ENCODE peak calls at places on chromosome 14, in seven cellular contexts. O is tibial nerve; U is uterus; G is left ventricle myocardium inferior; H is vagina; T is CD4-positive, alpha-beta memory T cell; K is spleen. D is an unnamed sample.

GRCh38 chr14:37592288-37593274 is 2.5 kb downstream of the FOXA1 start:
- DNase-seq in T (no peak), O (no peak), H (no peak), K (no peak), U (no peak), G (no peak), D (no peak)

GRCh38 chr14:60647081-60647836 is 2.0 kb downstream of the SIX1 start:
- DNase-seq in H (no peak), G (no peak), K (no peak), T (no peak), O (no peak), U (no peak), D (no peak)

GRCh38 chr14:52443506-52443905 is 108.8 kb downstream of the TXNDC16 start:
- DNase-seq in K (no peak), O (no peak), T (no peak), H (no peak), G (no peak), U (no peak), D (no peak)

GRCh38 chr14:75718199-75718598 is 57.2 kb downstream of the TTLL5 start:
- DNase-seq in T (no peak), O (no peak), K (no peak), H (no peak), G (no peak), U (no peak), D (no peak)

GRCh38 chr14:99663716-99664635 is 19.0 kb downstream of the HHIPL1 start:
- DNase-seq in O (no peak), T (no peak), H (no peak), U (no peak), G (no peak), K (no peak), D (peak)

GRCh38 chr14:99441918-99442317 is 38.7 kb downstream of the SETD3 start:
- DNase-seq in H (no peak), U (no peak), K (no peak), O (no peak), T (no peak), G (no peak), D (no peak)

GRCh38 chr14:50924848-50925247 is 19.4 kb downstream of the PYGL start:
- DNase-seq in G (no peak), T (no peak), O (no peak), H (no peak), U (no peak), K (no peak), D (no peak)

GRCh38 chr14:76958975-76959710 is 69.4 kb downstream of the IRF2BPL start:
- DNase-seq in U (peak), K (no peak), T (no peak), O (no peak), G (no peak), H (no peak), D (no peak)

GRCh38 chr14:100304825-100305445 is 1.3 kb downstream of the SLC25A29 start:
- DNase-seq in U (peak), T (no peak), G (peak), H (no peak), K (no peak), O (no peak), D (no peak)

GRCh38 chr14:102421366-102422057 is 58.8 kb downstream of the TECPR2 start:
- DNase-seq in K (no peak), U (no peak), G (no peak), T (no peak), O (no peak), H (no peak), D (no peak)

GRCh38 chr14:20327005-20327869 is 5.8 kb downstream of the CCNB1IP1 start:
- DNase-seq in U (peak), K (no peak), G (no peak), T (peak), H (no peak), O (no peak), D (peak)

GRCh38 chr14:67944605-67945004 is 125.0 kb downstream of the RAD51B start:
- DNase-seq in U (no peak), G (no peak), H (no peak), O (no peak), T (no peak), K (no peak), D (no peak)

GRCh38 chr14:85590784-85591183 is 60.8 kb downstream of the FLRT2 start:
- DNase-seq in G (no peak), U (no peak), K (no peak), O (no peak), T (no peak), H (no peak), D (no peak)

GRCh38 chr14:36268957-36269734 is 51.3 kb downstream of the MBIP start:
- DNase-seq in U (no peak), O (no peak), K (no peak), T (no peak), H (no peak), G (no peak), D (no peak)

GRCh38 chr14:50051106-50051505 is 65.3 kb downstream of the VCPKMT start:
- DNase-seq in T (no peak), K (no peak), O (no peak), H (no peak), G (no peak), U (no peak), D (no peak)

GRCh38 chr14:75229923-75230792 is 48.5 kb upstream of the FOS start:
- DNase-seq in K (peak), T (peak), O (no peak), H (no peak), U (no peak), G (peak), D (peak)

GRCh38 chr14:93231129-93231979 is 24.3 kb downstream of the UBR7 start:
- DNase-seq in T (no peak), U (no peak), G (peak), H (no peak), O (no peak), K (no peak), D (no peak)

GRCh38 chr14:60092516-60092915 is 793 bp downstream of the PCNX4 start:
- DNase-seq in U (peak), K (no peak), O (no peak), G (no peak), H (no peak), T (no peak), D (peak)

GRCh38 chr14:75088566-75089373 is 19.3 kb downstream of the ZC2HC1C start:
- DNase-seq in G (no peak), O (no peak), U (peak), H (no peak), K (no peak), T (peak), D (peak)

GRCh38 chr14:77574446-77575125 is 41.9 kb downstream of the SPTLC2 start:
- DNase-seq in K (no peak), G (no peak), H (no peak), U (no peak), O (no peak), T (no peak), D (no peak)

GRCh38 chr14:26595922-26596721 is 1.7 kb downstream of the NOVA1 start:
- DNase-seq in G (no peak), O (no peak), U (no peak), H (no peak), T (no peak), K (no peak), D (no peak)

GRCh38 chr14:105005329-105005928 is 15.5 kb downstream of the CDCA4 start:
- DNase-seq in K (peak), G (no peak), U (no peak), O (no peak), H (no peak), T (no peak), D (no peak)

GRCh38 chr14:105005929-105006830 is 14.7 kb downstream of the CDCA4 start:
- DNase-seq in U (no peak), H (no peak), K (no peak), T (no peak), O (no peak), G (no peak), D (no peak)

GRCh38 chr14:105010106-105010505 is 10.8 kb downstream of the CDCA4 start:
- DNase-seq in H (no peak), G (no peak), T (no peak), U (no peak), K (peak), O (no peak), D (no peak)

GRCh38 chr14:105006831-105007592 is 13.9 kb downstream of the CDCA4 start:
- DNase-seq in U (no peak), H (no peak), T (no peak), O (no peak), K (no peak), G (no peak), D (no peak)

GRCh38 chr14:105007593-105008264 is 13.2 kb downstream of the CDCA4 start:
- DNase-seq in G (no peak), K (peak), U (no peak), T (no peak), H (no peak), O (no peak), D (no peak)
- H3K27ac ChIP-seq in G (no peak), K (no peak), U (no peak), T (no peak), H (no peak), O (no peak), D (no peak)

GRCh38 chr14:22174412-22174811 is 414.6 kb downstream of the DAD1 start:
- DNase-seq in T (no peak), H (no peak), G (no peak), K (no peak), U (no peak), O (no peak), D (no peak)
- H3K27ac ChIP-seq in T (no peak), H (no peak), G (no peak), K (no peak), U (no peak), O (no peak), D (no peak)

GRCh38 chr14:30949651-30950050 is 75.3 kb downstream of the COCH start:
- DNase-seq in K (no peak), H (no peak), T (no peak), O (no peak), U (no peak), G (no peak), D (no peak)
- H3K27ac ChIP-seq in K (no peak), H (no peak), T (no peak), O (no peak), U (no peak), G (no peak), D (no peak)

DNA sequence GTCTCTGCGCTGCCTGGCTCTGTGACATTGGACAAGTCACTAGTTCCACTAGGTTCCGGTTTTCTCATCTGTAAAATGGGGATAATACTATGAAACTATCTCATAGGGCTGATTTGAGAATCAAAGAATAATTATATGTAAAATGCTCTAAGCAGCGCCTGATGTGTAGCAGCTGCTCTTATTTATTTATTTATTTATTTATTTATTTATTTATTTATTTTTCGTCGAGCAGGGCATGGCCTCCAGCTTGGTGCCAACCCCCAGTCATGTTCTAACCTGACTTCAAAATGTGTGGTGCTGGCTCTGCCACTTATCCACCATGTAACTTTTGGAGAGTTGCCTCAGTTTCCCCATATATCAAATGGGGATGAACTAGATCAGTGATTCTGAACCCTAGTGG is 93.5 kb upstream of the GSC start:
- DNase-seq in O (no peak), U (no peak), T (no peak), G (no peak), H (no peak), K (no peak), D (no peak)
- H3K27ac ChIP-seq in O (no peak), U (no peak), T (no peak), G (no peak), H (no peak), K (no peak), D (no peak)

GRCh38 chr14:63726499-63726898 is 1.4 kb downstream of the SGPP1 start:
- DNase-seq in G (no peak), T (no peak), U (no peak), K (no peak), H (no peak), O (no peak), D (no peak)
- H3K27ac ChIP-seq in G (peak), T (peak), U (peak), K (peak), H (peak), O (peak), D (peak)

DNA sequence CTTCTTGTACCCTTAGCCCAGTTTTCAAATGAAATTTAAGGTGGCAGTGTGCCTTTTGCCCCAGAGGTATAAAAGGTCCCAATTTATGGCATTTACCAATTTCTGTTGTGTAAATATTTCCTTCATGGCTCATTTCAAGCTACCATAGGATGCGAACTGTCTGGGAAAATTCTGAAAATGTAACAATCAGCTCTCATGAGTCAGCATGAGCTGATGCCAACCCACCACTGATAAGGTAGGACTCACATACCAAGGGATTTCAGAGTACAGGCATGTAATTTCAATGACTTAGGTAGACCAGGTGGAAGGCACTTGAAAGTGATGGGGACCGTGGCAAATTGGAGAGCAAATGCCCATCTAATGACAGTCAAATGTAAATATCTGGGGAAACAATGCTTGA is 169.5 kb downstream of the TTC8 start:
- DNase-seq in G (no peak), H (no peak), T (no peak), K (no peak), U (no peak), O (no peak), D (no peak)
- H3K27ac ChIP-seq in G (no peak), H (no peak), T (no peak), K (no peak), U (no peak), O (no peak), D (no peak)

GRCh38 chr14:69090187-69090789 is 62.6 kb downstream of the DCAF5 start:
- DNase-seq in O (no peak), T (peak), G (no peak), U (no peak), H (no peak), K (no peak), D (peak)

GRCh38 chr14:69093551-69094421 is 59.1 kb downstream of the DCAF5 start:
- DNase-seq in U (no peak), T (no peak), K (no peak), G (no peak), H (no peak), O (no peak), D (no peak)

GRCh38 chr14:69094481-69094880 is 58.4 kb downstream of the DCAF5 start:
- DNase-seq in G (no peak), H (no peak), O (no peak), K (no peak), T (no peak), U (no peak), D (no peak)

GRCh38 chr14:69092840-69093422 is 60.0 kb downstream of the DCAF5 start:
- DNase-seq in G (no peak), H (no peak), T (no peak), K (no peak), U (no peak), O (no peak), D (no peak)

DNA sequence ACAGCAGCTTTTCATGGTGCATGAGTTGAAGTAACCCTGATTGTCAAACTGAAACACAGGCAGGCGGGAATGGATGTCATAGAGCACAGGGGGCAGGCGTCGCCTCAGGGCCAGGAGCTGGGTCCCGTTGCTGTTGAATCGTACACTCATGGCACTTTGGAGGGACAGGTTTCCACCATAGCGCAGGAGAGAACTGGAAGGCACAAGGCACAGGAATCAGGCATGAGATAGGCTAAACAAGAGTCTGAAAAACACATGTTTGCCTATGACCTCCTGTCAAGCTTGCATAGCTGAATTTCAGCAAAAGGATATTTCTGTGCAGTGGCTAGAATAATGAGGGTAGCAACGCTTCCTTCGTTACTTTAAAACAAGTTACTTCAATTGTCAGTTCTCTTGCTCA is 61.2 kb downstream of the DCAF5 start:
- DNase-seq in U (no peak), G (no peak), T (no peak), O (no peak), K (no peak), H (no peak), D (no peak)
- H3K27ac ChIP-seq in U (no peak), G (no peak), T (no peak), O (no peak), K (no peak), H (no peak), D (no peak)

GRCh38 chr14:55807059-55807499 is 227.1 kb downstream of the KTN1 start:
- DNase-seq in H (peak), U (peak), T (peak), G (peak), K (peak), O (peak), D (no peak)
- H3K27ac ChIP-seq in H (peak), U (peak), T (peak), G (peak), K (peak), O (peak), D (no peak)